ENCODE peak calls at places on chromosome 9, in five cellular contexts. C is GM23338, V is fibroblast of lung, X is aorta, B is lower lobe of right lung. N is an unnamed sample.

GRCh38 chr9:86272221-86272620 is 10.1 kb downstream of the ISCA1 start:
- DNase-seq in B (no peak), C (no peak), V (no peak), X (no peak), N (no peak)

GRCh38 chr9:10059044-10059443 is 553.8 kb downstream of the PTPRD start:
- DNase-seq in B (no peak), V (peak; percentile 85), C (peak; percentile 15), X (no peak), N (no peak)

GRCh38 chr9:700365-701282 is 140.9 kb upstream of the DMRT1 start:
- DNase-seq in B (no peak), X (no peak), V (no peak), C (no peak), N (peak; percentile 53)

GRCh38 chr9:36163049-36163839 is 5.9 kb upstream of the CCIN start:
- DNase-seq in V (peak; percentile 93), C (peak; percentile 93), X (peak; percentile 90), B (no peak), N (no peak)

GRCh38 chr9:129586647-129587046 is 34.3 kb downstream of the C9orf50 start:
- DNase-seq in B (no peak), V (peak; percentile 66), X (no peak), C (no peak), N (no peak)

GRCh38 chr9:133127340-133127981 is 6.4 kb upstream of the RALGDS start:
- DNase-seq in C (no peak), V (no peak), B (peak; percentile 86), X (no peak), N (no peak)

GRCh38 chr9:35114113-35114847 is 1.4 kb downstream of the ATOSB start:
- DNase-seq in C (peak; percentile 98), V (peak; percentile 94), X (peak; percentile 91), B (peak; percentile 89), N (peak; percentile 77)

GRCh38 chr9:89254773-89255125 is 56.2 kb upstream of the CKS2 start:
- DNase-seq in V (no peak), X (no peak), C (no peak), B (no peak), N (no peak)

GRCh38 chr9:117672397-117672796 is 31.8 kb upstream of the TLR4 start:
- DNase-seq in C (no peak), B (no peak), V (no peak), X (no peak), N (no peak)

GRCh38 chr9:96450613-96451544 is 910 bp downstream of the HABP4 start:
- DNase-seq in B (no peak), X (peak; percentile 77), V (peak; percentile 21), C (peak; percentile 52), N (peak; percentile 13)

GRCh38 chr9:114156311-114156657 is 947 bp downstream of the COL27A1 start:
- DNase-seq in V (no peak), B (no peak), C (peak; percentile 42), X (peak; percentile 76), N (no peak)
- H3K4me3 ChIP-seq in V (peak overlapping the region; percentile 70), B (peak overlapping the region; percentile 61), C (peak overlapping the region; percentile 84), X (peak overlapping the region; percentile 84), N (no peak overlapping the region)

DNA sequence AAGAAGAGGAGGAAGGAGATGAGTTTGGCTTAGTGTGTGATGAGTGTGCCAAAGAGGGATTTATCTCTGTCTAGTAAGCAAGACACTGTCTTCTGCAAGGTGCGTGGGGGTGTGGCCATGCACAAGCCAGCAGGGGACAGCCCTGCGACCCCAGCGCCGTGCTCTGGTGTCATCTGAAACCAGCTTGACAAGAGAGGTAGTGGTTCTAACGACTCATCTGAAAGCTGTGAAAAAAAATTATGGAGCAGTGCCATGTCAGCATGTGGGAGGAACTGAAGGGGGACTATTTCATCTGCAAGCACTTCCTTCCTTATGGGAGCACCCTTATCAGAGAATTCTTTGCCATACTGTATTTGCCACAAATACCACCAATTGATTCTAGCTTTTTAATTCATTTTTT is 398.6 kb downstream of the PSAT1 start:
- DNase-seq in X (no peak), C (no peak), B (peak; percentile 41), V (no peak), N (no peak)
- H3K4me3 ChIP-seq in X (no peak overlapping the region), C (no peak overlapping the region), B (no peak overlapping the region), V (no peak overlapping the region), N (no peak overlapping the region)

DNA sequence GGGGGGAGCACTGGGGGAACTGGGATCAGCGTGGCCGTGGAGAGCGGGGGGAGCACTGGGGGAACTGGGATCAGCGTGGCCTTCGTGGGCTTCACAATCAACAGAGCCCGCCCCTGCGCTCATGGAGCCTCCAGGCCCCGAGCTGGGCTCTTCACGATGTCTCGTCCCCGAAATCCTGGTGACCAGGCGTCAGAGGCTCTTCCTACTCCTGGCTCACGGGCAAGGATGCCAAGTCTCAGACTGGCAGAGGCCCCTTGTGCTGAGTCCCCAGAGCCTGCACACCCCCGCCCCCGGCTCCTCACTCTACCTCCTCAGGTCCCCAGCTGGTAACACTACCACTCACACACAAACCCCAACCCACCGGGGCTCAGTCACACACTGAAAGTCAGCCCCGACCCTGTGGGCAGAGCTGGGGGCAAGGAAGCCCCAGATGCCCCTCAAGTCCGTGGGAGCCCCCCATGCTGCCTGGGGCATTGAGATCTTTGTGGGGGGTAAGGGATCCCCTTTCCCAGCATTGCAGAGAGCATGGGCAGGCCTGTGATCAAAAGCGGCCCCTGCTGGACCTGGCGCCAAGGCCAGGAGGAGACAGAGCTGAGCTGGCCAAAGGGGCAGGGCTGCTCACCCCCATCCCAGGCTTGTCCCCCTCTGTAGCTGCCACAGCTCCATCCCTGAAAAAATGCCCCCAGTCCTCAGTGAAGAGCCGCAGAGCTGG is 26.7 kb downstream of the LHX3 start:
- DNase-seq in C (no peak), V (no peak), X (no peak), B (no peak), N (no peak)
- H3K4me3 ChIP-seq in C (no peak overlapping the region), V (no peak overlapping the region), X (no peak overlapping the region), B (no peak overlapping the region), N (no peak overlapping the region)

GRCh38 chr9:18058564-18058963 is 415.4 kb upstream of the ADAMTSL1 start:
- DNase-seq in X (no peak), V (no peak), C (no peak), B (no peak), N (no peak)

GRCh38 chr9:18059043-18059442 is 414.9 kb upstream of the ADAMTSL1 start:
- DNase-seq in X (no peak), V (no peak), B (no peak), C (no peak), N (no peak)

GRCh38 chr9:18059447-18059846 is 414.5 kb upstream of the ADAMTSL1 start:
- DNase-seq in C (no peak), B (no peak), X (no peak), V (no peak), N (no peak)

GRCh38 chr9:18056993-18057369 is 417.0 kb upstream of the ADAMTSL1 start:
- DNase-seq in B (no peak), X (no peak), C (no peak), V (no peak), N (peak; percentile 64)

DNA sequence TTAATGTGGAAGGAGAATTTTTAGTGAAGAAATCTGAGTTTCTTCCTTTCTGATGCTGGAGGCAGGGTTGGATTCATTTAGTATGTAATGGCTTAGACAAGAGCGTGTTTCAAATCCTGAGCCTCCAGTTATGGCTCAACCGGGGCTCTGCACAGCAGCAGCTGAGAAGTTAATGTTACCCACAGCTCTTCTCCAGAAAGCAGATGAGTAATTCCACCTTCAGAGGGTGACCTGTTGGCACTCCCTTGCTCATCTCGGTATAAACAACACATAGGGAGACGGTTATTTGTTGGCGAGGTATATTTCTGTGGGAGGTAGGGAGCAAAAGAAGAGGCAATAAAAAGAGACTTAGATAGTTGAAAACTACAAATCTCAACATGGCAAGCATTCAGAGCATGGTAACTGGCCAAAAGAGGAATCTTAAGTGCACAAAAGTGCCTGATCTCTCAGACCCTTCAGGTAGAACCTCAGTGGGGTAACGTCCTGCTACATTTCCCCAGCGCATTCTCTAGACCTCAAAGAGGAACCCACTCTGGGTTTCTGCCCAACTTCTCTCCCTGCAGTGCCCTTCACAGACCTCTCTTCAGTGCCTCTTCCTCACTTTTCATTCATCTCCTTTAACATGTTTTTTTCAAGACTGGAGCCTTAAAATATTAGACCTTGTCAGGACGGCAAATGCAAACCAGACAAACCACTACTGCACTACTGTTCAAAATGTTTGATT is 417.5 kb upstream of the ADAMTSL1 start:
- DNase-seq in B (no peak), X (no peak), V (no peak), C (no peak), N (no peak)
- H3K4me3 ChIP-seq in B (no peak overlapping the region), X (no peak overlapping the region), V (no peak overlapping the region), C (no peak overlapping the region), N (no peak overlapping the region)

GRCh38 chr9:125789196-125789595 is 42.0 kb downstream of the PBX3 start:
- DNase-seq in C (no peak), V (no peak), B (no peak), X (no peak), N (peak; percentile 18)

GRCh38 chr9:125782718-125783117 is 35.5 kb downstream of the PBX3 start:
- DNase-seq in X (no peak), V (no peak), B (no peak), C (no peak), N (no peak)

GRCh38 chr9:125787715-125788114 is 40.5 kb downstream of the PBX3 start:
- DNase-seq in C (no peak), B (no peak), X (no peak), V (no peak), N (no peak)

GRCh38 chr9:125785187-125785840 is 38.1 kb downstream of the PBX3 start:
- DNase-seq in B (no peak), V (no peak), X (no peak), C (no peak), N (no peak)

GRCh38 chr9:125784286-125785049 is 37.3 kb downstream of the PBX3 start:
- DNase-seq in V (no peak), X (no peak), C (no peak), B (no peak), N (no peak)
- H3K4me3 ChIP-seq in V (no peak overlapping the region), X (no peak overlapping the region), C (no peak overlapping the region), B (no peak overlapping the region), N (no peak overlapping the region)

N was measured in GM12865.